ENCODE peak calls at places on chromosomes 16 and 17, in four cellular contexts. C, G, R and T are unnamed samples.
A peak's percentile ranks its signal among the peaks of the same experiment; 100 is the strongest.

GRCh38 chr17:5508855-5509254 is 22.5 kb downstream of the MIS12 start:
- DNase-seq in C (no peak), G (no peak), R (no peak), T (no peak)

GRCh38 chr16:11099672-11100195 is 155.4 kb downstream of the CLEC16A start:
- DNase-seq in C (no peak), G (no peak), R (no peak), T (no peak)

GRCh38 chr17:79476074-79476473 is 134.8 kb downstream of the RBFOX3 start:
- DNase-seq in C (peak; percentile 11), G (no peak), R (no peak), T (no peak)

GRCh38 chr17:4939554-4939803 is 367 bp downstream of the SLC25A11 start:
- DNase-seq in C (no peak), G (no peak), R (no peak), T (no peak)

GRCh38 chr17:42459256-42459982 is 741 bp downstream of the ATP6V0A1 start:
- DNase-seq in C (peak; percentile 85), G (no peak), R (no peak), T (no peak)

GRCh38 chr16:83965444-83966152 is 2.4 kb upstream of the NECAB2 start:
- DNase-seq in C (no peak), G (no peak), R (no peak), T (no peak)

GRCh38 chr17:17191346-17191792 is 14.8 kb downstream of the PLD6 start:
- DNase-seq in C (no peak), G (no peak), R (no peak), T (no peak)

GRCh38 chr16:2987854-2988253 is 7.6 kb upstream of the PKMYT1 start:
- DNase-seq in C (no peak), G (no peak), R (no peak), T (no peak)

GRCh38 chr17:81537343-81537855 is 9.2 kb downstream of the FSCN2 start:
- DNase-seq in C (no peak), G (no peak), R (no peak), T (no peak)

GRCh38 chr16:85916141-85916890 is 17.4 kb downstream of the IRF8 start:
- DNase-seq in C (peak; percentile 57), G (no peak), R (no peak), T (no peak)

GRCh38 chr16:8634991-8635736 is 13.7 kb downstream of the METTL22 start:
- DNase-seq in C (peak; percentile 65), G (no peak), R (no peak), T (no peak)

GRCh38 chr17:72822358-72823023 is 270.0 kb downstream of the SLC39A11 start:
- DNase-seq in C (no peak), G (no peak), R (no peak), T (no peak)

GRCh38 chr17:17890773-17891759 is 54.3 kb upstream of the SREBF1 start:
- DNase-seq in C (peak; percentile 77), G (no peak), R (no peak), T (peak; percentile 50)

GRCh38 chr16:78788276-78788675 is 688.8 kb downstream of the WWOX start:
- DNase-seq in C (no peak), G (no peak), R (no peak), T (no peak)

GRCh38 chr17:30278032-30278431 is 13.7 kb downstream of the BLMH start:
- DNase-seq in C (peak; percentile 39), G (no peak), R (no peak), T (no peak)

GRCh38 chr17:57284984-57285646 is 28.8 kb downstream of the MSI2 start:
- DNase-seq in C (peak; percentile 75), G (no peak), R (peak; percentile 50), T (peak; percentile 44)
- TF ChIP-seq SPI1 in C (no peak), G (peak; percentile 45), R (no peak), T (no peak)

DNA sequence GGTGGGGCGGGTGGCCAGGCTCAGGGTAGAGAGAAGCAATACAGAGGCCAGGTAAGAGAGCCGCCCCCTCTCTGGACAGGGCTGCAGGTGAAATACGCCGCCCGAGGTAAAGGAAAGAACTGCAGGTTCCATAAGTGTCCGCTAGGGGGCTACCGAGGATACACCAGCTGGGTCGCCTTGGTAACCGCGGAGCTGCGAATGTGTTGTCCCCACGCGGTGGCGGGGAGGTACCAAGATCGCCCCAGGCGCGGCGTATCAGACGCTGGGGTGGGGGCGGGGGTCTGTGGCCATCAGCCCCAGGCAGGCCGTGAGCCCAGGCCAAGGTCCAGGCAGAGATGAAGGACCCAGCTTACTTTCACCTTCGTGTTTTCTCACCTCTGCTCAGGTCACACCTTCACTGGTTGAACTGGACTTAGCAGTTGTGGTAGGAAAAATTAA is 18.4 kb upstream of the ZFP90 start:
- DNase-seq in C (peak; percentile 89), G (peak; percentile 72), R (no peak), T (peak; percentile 95)
- TF ChIP-seq POLR2AphosphoS5 in C (no peak), G (no peak), R (no peak), T (no peak)

GRCh38 chr16:70681382-70682238 is 4.2 kb downstream of the MTSS2 start:
- DNase-seq in C (no peak), G (no peak), R (no peak), T (no peak)
- TF ChIP-seq SPI1 in C (no peak), G (no peak), R (no peak), T (no peak)

GRCh38 chr17:8117980-8118768 is at the start of gene ALOXE3:
- DNase-seq in C (peak; percentile 41), G (no peak), R (no peak), T (no peak)

GRCh38 chr17:8117367-8117979 is 841 bp downstream of the ALOXE3 start:
- DNase-seq in C (no peak), G (no peak), R (no peak), T (no peak)

GRCh38 chr17:8120520-8121443 is 2.5 kb upstream of the ALOXE3 start:
- DNase-seq in C (peak; percentile 81), G (no peak), R (peak; percentile 63), T (no peak)

GRCh38 chr17:8119575-8120519 is 1.5 kb upstream of the ALOXE3 start:
- DNase-seq in C (peak; percentile 89), G (peak; percentile 69), R (peak; percentile 97), T (no peak)

DNA sequence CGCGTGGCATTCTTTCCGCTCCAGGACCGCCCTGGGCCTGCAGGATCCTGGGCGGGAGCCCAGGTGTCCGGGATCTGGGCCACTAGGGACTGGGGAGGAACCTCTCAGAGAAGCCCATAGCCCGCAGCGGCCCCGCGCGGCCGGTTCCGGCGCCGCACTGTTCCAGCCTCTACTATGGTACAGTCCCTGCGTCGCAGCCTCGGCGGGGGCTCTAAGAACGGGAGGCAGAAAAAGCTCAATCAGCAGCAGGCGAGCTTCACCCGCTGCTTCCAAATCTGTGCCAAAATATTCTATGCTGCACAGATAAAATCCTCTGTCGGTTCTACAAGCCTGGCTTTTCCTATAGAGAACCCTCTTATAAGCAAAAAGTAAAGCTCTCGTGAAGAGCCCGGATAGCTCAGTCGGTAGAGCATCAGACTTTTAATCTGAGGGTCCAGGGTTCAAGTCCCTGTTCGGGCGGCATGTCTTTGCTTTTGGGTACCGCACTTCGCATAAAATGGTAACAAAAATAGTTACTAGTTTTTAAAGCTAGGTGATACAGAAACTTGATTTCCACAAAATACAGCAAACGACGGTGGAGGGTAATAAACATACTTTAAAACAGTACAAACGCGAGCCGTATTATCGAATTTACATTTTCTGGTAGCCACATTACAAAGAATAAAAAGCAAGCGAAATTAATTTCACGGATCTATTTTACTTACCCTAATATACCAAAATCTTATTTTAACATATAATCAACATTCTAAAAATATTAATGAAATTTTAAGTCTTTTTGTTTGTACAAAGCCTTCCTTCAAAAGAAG is 658 bp upstream of the ALOXE3 start:
- DNase-seq in C (peak; percentile 85), G (no peak), R (peak; percentile 57), T (peak; percentile 76)
- TF ChIP-seq POLR2AphosphoS5 in C (no peak), G (no peak), R (no peak), T (no peak)

GRCh38 chr17:68103148-68103547 is 67.6 kb downstream of the KPNA2 start:
- DNase-seq in C (no peak), G (no peak), R (no peak), T (no peak)

GRCh38 chr17:68097161-68097805 is 61.7 kb downstream of the KPNA2 start:
- DNase-seq in C (no peak), G (no peak), R (no peak), T (no peak)

GRCh38 chr17:68100000-68100641 is 64.6 kb downstream of the KPNA2 start:
- DNase-seq in C (no peak), G (no peak), R (no peak), T (no peak)

GRCh38 chr17:68101992-68102758 is 66.6 kb downstream of the KPNA2 start:
- DNase-seq in C (no peak), G (no peak), R (no peak), T (peak; percentile 19)

GRCh38 chr17:68101075-68101991 is 65.8 kb downstream of the KPNA2 start:
- DNase-seq in C (peak; percentile 76), G (peak; percentile 61), R (no peak), T (peak; percentile 58)
- TF ChIP-seq SPI1 in C (no peak), G (no peak), R (no peak), T (no peak)

DNA sequence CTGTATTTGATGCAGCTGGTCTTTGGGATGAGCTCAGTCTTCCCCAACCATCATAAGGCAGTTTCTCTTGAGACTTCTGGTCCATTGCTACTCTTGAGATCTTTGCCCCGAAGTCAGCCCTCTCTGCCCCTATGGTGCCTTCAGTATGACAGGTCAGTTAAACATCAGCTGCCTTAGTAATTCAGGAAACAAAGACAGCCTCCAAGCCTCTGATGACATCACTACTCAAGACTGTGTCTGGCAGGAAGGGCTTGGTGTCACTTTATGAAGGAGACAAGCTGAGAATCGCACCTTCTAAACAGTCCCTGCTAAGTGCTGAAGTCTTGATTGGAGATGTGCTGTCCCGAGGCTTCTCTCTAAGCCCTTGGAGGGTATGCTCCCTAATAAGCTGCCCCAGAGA is 104.9 kb upstream of the TBX2 start:
- DNase-seq in C (no peak), G (no peak), R (no peak), T (no peak)
- TF ChIP-seq POLR2AphosphoS5 in C (no peak), G (no peak), R (no peak), T (no peak)

GRCh38 chr17:35119370-35120185 is at the start of gene RAD51D:
- DNase-seq in C (peak; percentile 86), G (peak; percentile 71), R (peak; percentile 33), T (peak; percentile 87)
- TF ChIP-seq SPI1 in C (no peak), G (peak; percentile 14), R (no peak), T (no peak)

DNA sequence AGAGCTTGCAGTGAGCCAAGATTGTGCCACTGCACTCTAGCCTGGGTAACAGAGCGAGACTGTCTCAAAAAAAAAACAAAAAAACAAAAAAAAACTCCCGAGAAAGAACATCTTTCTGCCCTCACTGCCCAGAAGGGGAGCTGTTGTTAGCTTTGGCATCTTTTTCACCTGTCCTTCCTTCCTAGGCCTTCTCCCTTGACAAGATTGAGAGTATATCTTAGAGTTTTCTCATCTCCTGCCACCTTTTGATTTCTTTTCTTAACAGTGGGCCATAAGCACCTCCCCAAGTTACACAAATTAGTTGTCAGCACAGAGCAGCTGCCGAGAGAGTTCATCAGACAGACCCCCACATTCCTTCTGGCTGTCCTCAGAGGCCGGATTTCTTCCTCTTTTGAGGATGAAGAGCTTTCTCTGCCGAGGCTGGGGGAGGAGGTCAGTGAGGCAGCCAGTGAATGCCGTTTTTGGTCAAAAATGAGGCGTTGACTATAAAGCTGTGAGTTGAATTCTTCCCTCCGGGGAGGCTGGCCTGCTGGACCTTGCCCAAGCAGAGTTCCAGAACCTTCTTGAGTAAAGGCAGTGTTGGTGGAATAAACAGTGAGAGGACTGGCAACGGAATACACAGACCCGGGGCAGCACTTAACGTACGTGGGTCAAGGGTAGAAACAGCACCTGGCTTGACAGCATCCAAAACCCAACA is 127.0 kb downstream of the ABCC6 start:
- DNase-seq in C (no peak), G (no peak), R (no peak), T (no peak)
- TF ChIP-seq POLR2AphosphoS5 in C (no peak), G (no peak), R (no peak), T (no peak)